ENCODE peak calls at places on chromosomes 4 and X, in four cellular contexts. One of them, this sample, is unnamed.

GRCh38 chr4:78337621-78338020 is 213.9 kb upstream of the ANXA3 start:
- DNase-seq in T-helper 9 cell: no peak
- DNase-seq in nephron progenitor cell: no peak
- DNase-seq in LoVo: no peak
- DNase-seq in this sample: no peak

GRCh38 chr4:170051402-170051801 is 25.2 kb upstream of the MFAP3L start:
- DNase-seq in T-helper 9 cell: no peak
- DNase-seq in nephron progenitor cell: no peak
- DNase-seq in LoVo: no peak
- DNase-seq in this sample: no peak

GRCh38 chrX:69154051-69154450 is 11.2 kb downstream of the PJA1 start:
- DNase-seq in T-helper 9 cell: no peak
- DNase-seq in nephron progenitor cell: no peak
- DNase-seq in LoVo: no peak
- DNase-seq in this sample: no peak

GRCh38 chr4:11412211-11412610 is 16.5 kb downstream of the HS3ST1 start:
- DNase-seq in T-helper 9 cell: no peak
- DNase-seq in nephron progenitor cell: no peak
- DNase-seq in LoVo: no peak
- DNase-seq in this sample: no peak

GRCh38 chr4:11799182-11799581 is 370.5 kb upstream of the HS3ST1 start:
- DNase-seq in T-helper 9 cell: no peak
- DNase-seq in nephron progenitor cell: no peak
- DNase-seq in LoVo: peak
- DNase-seq in this sample: no peak

GRCh38 chr4:88528861-88529260 is 5.3 kb upstream of the PYURF start:
- DNase-seq in T-helper 9 cell: no peak
- DNase-seq in nephron progenitor cell: no peak
- DNase-seq in LoVo: no peak
- DNase-seq in this sample: no peak

GRCh38 chrX:137858106-137858505 is 292.2 kb downstream of the ZIC3 start:
- DNase-seq in T-helper 9 cell: no peak
- DNase-seq in nephron progenitor cell: peak
- DNase-seq in LoVo: no peak
- DNase-seq in this sample: no peak

GRCh38 chrX:154542723-154543424 is 3.8 kb downstream of the G6PD start:
- DNase-seq in T-helper 9 cell: no peak
- DNase-seq in nephron progenitor cell: no peak
- DNase-seq in LoVo: no peak
- DNase-seq in this sample: no peak

GRCh38 chrX:70998402-70999027 is 67.6 kb upstream of the SLC7A3 start:
- DNase-seq in T-helper 9 cell: no peak
- DNase-seq in nephron progenitor cell: peak
- DNase-seq in LoVo: peak
- DNase-seq in this sample: no peak

GRCh38 chr4:147037089-147037488 is 91.4 kb upstream of the TTC29 start:
- DNase-seq in T-helper 9 cell: no peak
- DNase-seq in nephron progenitor cell: no peak
- DNase-seq in LoVo: no peak
- DNase-seq in this sample: no peak

GRCh38 chrX:153379971-153380581 is 21.1 kb downstream of the PNMA6E start:
- DNase-seq in T-helper 9 cell: no peak
- DNase-seq in nephron progenitor cell: no peak
- DNase-seq in LoVo: no peak
- DNase-seq in this sample: no peak

GRCh38 chr4:113604955-113605354 is 156.6 kb downstream of the CAMK2D start:
- DNase-seq in T-helper 9 cell: no peak
- DNase-seq in nephron progenitor cell: no peak
- DNase-seq in LoVo: no peak
- DNase-seq in this sample: no peak

GRCh38 chr4:57249083-57249482 is 138.9 kb upstream of the IGFBP7 start:
- DNase-seq in T-helper 9 cell: no peak
- DNase-seq in nephron progenitor cell: no peak
- DNase-seq in LoVo: no peak
- DNase-seq in this sample: no peak

GRCh38 chrX:19723427-19723826 is 164.0 kb downstream of the SH3KBP1 start:
- DNase-seq in T-helper 9 cell: no peak
- DNase-seq in nephron progenitor cell: no peak
- DNase-seq in LoVo: no peak
- DNase-seq in this sample: no peak

GRCh38 chrX:38804481-38805293 is 3.4 kb downstream of the MID1IP1 start:
- DNase-seq in T-helper 9 cell: peak
- DNase-seq in nephron progenitor cell: peak
- DNase-seq in LoVo: peak
- DNase-seq in this sample: no peak

GRCh38 chr4:89160806-89161205 is 49.5 kb downstream of the TIGD2 start:
- DNase-seq in T-helper 9 cell: no peak
- DNase-seq in nephron progenitor cell: no peak
- DNase-seq in LoVo: no peak
- DNase-seq in this sample: no peak

GRCh38 chrX:71992711-71993110 is 82.1 kb downstream of the NHSL2 start:
- DNase-seq in T-helper 9 cell: peak
- DNase-seq in nephron progenitor cell: no peak
- DNase-seq in LoVo: no peak
- DNase-seq in this sample: peak

GRCh38 chrX:103376118-103376978 is at the start of gene BEX3:
- DNase-seq in T-helper 9 cell: peak
- DNase-seq in nephron progenitor cell: peak
- DNase-seq in LoVo: peak
- DNase-seq in this sample: peak

This sample was measured in effector CD4-positive, alpha-beta T cell.